ENCODE peak calls at places on chromosomes 3 and 15, in nine cellular contexts. E is AG20443; X is epithelial cell of prostate; R is stimulated activated naive CD8-positive, alpha-beta T cell treated with anti-CD3 and anti-CD28 coated beads, Interleukin-15, amount 100 ng/mL, for 72 hours; Q is activated CD4-positive, alpha-beta T cell treated with anti-CD3 and anti-CD28 coated beads for 48 hours; D is uterus; P is T-helper 17 cell; A is SW 1271; O is cardiac fibroblast. Y is an unnamed sample.

GRCh38 chr3:127588675-127589577 is 1.6 kb downstream of the TPRA1 start:
- DNase-seq in A (peak), O (peak), X (peak), P (no peak), D (no peak), E (peak), Q (peak), R (peak), Y (no peak)

GRCh38 chr3:43212914-43213611 is 73.3 kb upstream of the SNRK start:
- DNase-seq in P (no peak), X (peak), R (no peak), D (no peak), O (no peak), Q (no peak), E (no peak), A (no peak), Y (no peak)

GRCh38 chr15:37143351-37143750 is 43.0 kb upstream of the MEIS2 start:
- DNase-seq in P (no peak), O (no peak), E (no peak), R (no peak), A (no peak), D (no peak), X (no peak), Q (no peak), Y (no peak)

GRCh38 chr3:134609821-134610454 is 40.9 kb downstream of the KY start:
- DNase-seq in D (no peak), R (no peak), X (no peak), O (no peak), A (no peak), P (no peak), E (no peak), Q (no peak), Y (no peak)

GRCh38 chr3:33858131-33858530 is 59.7 kb downstream of the PDCD6IP start:
- DNase-seq in P (no peak), Q (no peak), D (no peak), E (no peak), O (no peak), R (no peak), A (no peak), X (no peak), Y (no peak)

GRCh38 chr3:2896281-2896967 is 213.8 kb downstream of the IL5RA start:
- DNase-seq in X (no peak), R (no peak), E (no peak), A (no peak), P (no peak), D (no peak), O (no peak), Q (no peak), Y (no peak)

GRCh38 chr3:154193174-154193573 is 72.0 kb downstream of the ARHGEF26 start:
- DNase-seq in A (no peak), O (no peak), Q (no peak), E (no peak), P (no peak), R (no peak), X (no peak), D (no peak), Y (no peak)

GRCh38 chr3:105399611-105400010 is 32.9 kb downstream of the ALCAM start:
- DNase-seq in D (no peak), X (no peak), P (no peak), A (no peak), R (no peak), E (no peak), O (no peak), Q (no peak), Y (no peak)

GRCh38 chr15:62665449-62665848 is 377.1 kb upstream of the TPM1 start:
- DNase-seq in O (peak), X (no peak), Q (no peak), A (no peak), P (no peak), E (no peak), R (no peak), D (peak), Y (no peak)

GRCh38 chr3:78610462-78611125 is 1157.2 kb downstream of the ROBO1 start:
- DNase-seq in Q (no peak), R (no peak), D (no peak), E (no peak), A (no peak), X (no peak), O (peak), P (no peak), Y (no peak)

GRCh38 chr3:142861926-142862325 is 27.0 kb downstream of the PCOLCE2 start:
- DNase-seq in D (no peak), Q (no peak), R (no peak), P (no peak), X (no peak), A (no peak), O (no peak), E (no peak), Y (no peak)

GRCh38 chr3:113210608-113211369 is 568 bp upstream of the BOC start:
- DNase-seq in E (peak), D (peak), X (no peak), Q (no peak), A (no peak), R (no peak), O (no peak), P (no peak), Y (no peak)

GRCh38 chr3:89955141-89955540 is 847.7 kb downstream of the EPHA3 start:
- DNase-seq in R (no peak), E (no peak), O (no peak), X (no peak), D (no peak), Q (no peak), A (no peak), P (no peak), Y (no peak)

GRCh38 chr3:45874677-45875346 is 11.5 kb upstream of the CCR9 start:
- DNase-seq in P (no peak), E (no peak), O (no peak), A (no peak), Q (no peak), D (no peak), R (no peak), X (no peak), Y (no peak)

GRCh38 chr3:149848238-149848637 is 35.2 kb downstream of the RNF13 start:
- DNase-seq in O (no peak), Q (no peak), D (no peak), R (no peak), E (no peak), P (no peak), X (no peak), A (no peak), Y (no peak)

GRCh38 chr15:60397772-60398445 is at the start of gene ANXA2:
- DNase-seq in X (peak), P (peak), O (peak), D (peak), A (peak), Q (peak), R (peak), E (peak), Y (peak)

GRCh38 chr3:183498634-183499033 is 56.9 kb downstream of the KLHL6 start:
- DNase-seq in P (no peak), E (no peak), X (no peak), D (no peak), Q (no peak), A (no peak), O (no peak), R (no peak), Y (no peak)

GRCh38 chr15:37134699-37135131 is 34.4 kb upstream of the MEIS2 start:
- DNase-seq in O (peak), E (peak), A (peak), P (no peak), Q (no peak), R (no peak), D (no peak), X (no peak), Y (no peak)

Y was measured in Right ventricle myocardium superior.